ENCODE peak calls at places on chromosomes 12 and 14, in seven cellular contexts. One of them, this sample, is unnamed.

GRCh38 chr14:75522224-75522764 is at the start of gene BATF:
- DNase-seq in Caki2: no peak
- DNase-seq in C1 segment of cervical spinal cord: no peak
- DNase-seq in GOT3: no peak
- DNase-seq in ureter: peak; percentile 70
- DNase-seq in RKO: no peak
- DNase-seq in NCI-H1092: no peak
- DNase-seq in this sample: no peak

GRCh38 chr12:115375188-115375991 is 691.4 kb upstream of the TBX3 start:
- DNase-seq in C1 segment of cervical spinal cord: no peak
- DNase-seq in GOT3: no peak
- DNase-seq in Caki2: peak; percentile 23
- DNase-seq in NCI-H1092: no peak
- DNase-seq in RKO: no peak
- DNase-seq in ureter: no peak
- DNase-seq in this sample: peak; percentile 81

GRCh38 chr12:104207416-104207941 is 8.1 kb upstream of the TXNRD1 start:
- DNase-seq in RKO: no peak
- DNase-seq in ureter: no peak
- DNase-seq in NCI-H1092: no peak
- DNase-seq in C1 segment of cervical spinal cord: no peak
- DNase-seq in Caki2: no peak
- DNase-seq in GOT3: no peak
- DNase-seq in this sample: no peak

GRCh38 chr12:106240821-106241220 is 7.0 kb downstream of the CKAP4 start:
- DNase-seq in ureter: no peak
- DNase-seq in GOT3: no peak
- DNase-seq in C1 segment of cervical spinal cord: no peak
- DNase-seq in NCI-H1092: no peak
- DNase-seq in Caki2: no peak
- DNase-seq in RKO: no peak
- DNase-seq in this sample: no peak

GRCh38 chr12:119758695-119759094 is 90.8 kb downstream of the PRKAB1 start:
- DNase-seq in NCI-H1092: no peak
- DNase-seq in GOT3: no peak
- DNase-seq in C1 segment of cervical spinal cord: no peak
- DNase-seq in ureter: no peak
- DNase-seq in RKO: no peak
- DNase-seq in Caki2: no peak
- DNase-seq in this sample: no peak

GRCh38 chr12:131620520-131620919 is 90.4 kb upstream of the SFSWAP start:
- DNase-seq in Caki2: no peak
- DNase-seq in GOT3: no peak
- DNase-seq in C1 segment of cervical spinal cord: no peak
- DNase-seq in NCI-H1092: no peak
- DNase-seq in RKO: no peak
- DNase-seq in ureter: no peak
- DNase-seq in this sample: no peak

GRCh38 chr12:112314981-112315380 is 67.2 kb downstream of the HECTD4 start:
- DNase-seq in Caki2: no peak
- DNase-seq in NCI-H1092: no peak
- DNase-seq in C1 segment of cervical spinal cord: peak; percentile 54
- DNase-seq in RKO: no peak
- DNase-seq in ureter: no peak
- DNase-seq in GOT3: no peak
- DNase-seq in this sample: no peak

GRCh38 chr12:9227953-9228352 is 19.8 kb upstream of the PZP start:
- DNase-seq in ureter: no peak
- DNase-seq in GOT3: no peak
- DNase-seq in NCI-H1092: no peak
- DNase-seq in Caki2: no peak
- DNase-seq in RKO: no peak
- DNase-seq in C1 segment of cervical spinal cord: no peak
- DNase-seq in this sample: no peak

GRCh38 chr12:92272301-92272964 is 126.8 kb upstream of the BTG1 start:
- DNase-seq in ureter: no peak
- DNase-seq in NCI-H1092: no peak
- DNase-seq in C1 segment of cervical spinal cord: peak; percentile 56
- DNase-seq in Caki2: no peak
- DNase-seq in RKO: no peak
- DNase-seq in GOT3: no peak
- DNase-seq in this sample: no peak

GRCh38 chr14:61602733-61603077 is 92.6 kb upstream of the HIF1A start:
- DNase-seq in C1 segment of cervical spinal cord: no peak
- DNase-seq in ureter: no peak
- DNase-seq in GOT3: no peak
- DNase-seq in Caki2: peak; percentile 22
- DNase-seq in NCI-H1092: no peak
- DNase-seq in RKO: no peak
- DNase-seq in this sample: no peak

GRCh38 chr12:54021432-54022013 is 6.7 kb upstream of the HOXC6 start:
- DNase-seq in Caki2: no peak
- DNase-seq in C1 segment of cervical spinal cord: no peak
- DNase-seq in RKO: no peak
- DNase-seq in GOT3: no peak
- DNase-seq in ureter: no peak
- DNase-seq in NCI-H1092: no peak
- DNase-seq in this sample: no peak

GRCh38 chr12:130633771-130634170 is 82.3 kb downstream of the RIMBP2 start:
- DNase-seq in ureter: peak; percentile 58
- DNase-seq in C1 segment of cervical spinal cord: peak; percentile 2
- DNase-seq in NCI-H1092: peak; percentile 97
- DNase-seq in GOT3: no peak
- DNase-seq in Caki2: no peak
- DNase-seq in RKO: peak; percentile 37
- DNase-seq in this sample: peak; percentile 85

GRCh38 chr14:50225067-50225973 is 6.1 kb downstream of the SOS2 start:
- DNase-seq in ureter: no peak
- DNase-seq in Caki2: peak; percentile 77
- DNase-seq in GOT3: no peak
- DNase-seq in C1 segment of cervical spinal cord: no peak
- DNase-seq in NCI-H1092: no peak
- DNase-seq in RKO: peak; percentile 15
- DNase-seq in this sample: peak; percentile 44

GRCh38 chr14:77844802-77845201 is 44.9 kb downstream of the ADCK1 start:
- DNase-seq in Caki2: no peak
- DNase-seq in C1 segment of cervical spinal cord: no peak
- DNase-seq in ureter: no peak
- DNase-seq in NCI-H1092: no peak
- DNase-seq in RKO: no peak
- DNase-seq in GOT3: no peak
- DNase-seq in this sample: no peak

GRCh38 chr14:40098468-40098867 is 666.2 kb upstream of the FBXO33 start:
- DNase-seq in RKO: no peak
- DNase-seq in GOT3: no peak
- DNase-seq in ureter: no peak
- DNase-seq in NCI-H1092: no peak
- DNase-seq in C1 segment of cervical spinal cord: no peak
- DNase-seq in Caki2: no peak
- DNase-seq in this sample: no peak

GRCh38 chr14:61511558-61511924 is 183.8 kb upstream of the HIF1A start:
- DNase-seq in C1 segment of cervical spinal cord: peak; percentile 79
- DNase-seq in GOT3: no peak
- DNase-seq in NCI-H1092: no peak
- DNase-seq in Caki2: no peak
- DNase-seq in ureter: no peak
- DNase-seq in RKO: no peak
- DNase-seq in this sample: no peak